ENCODE peak calls at places on chromosome 1, in eight cellular contexts. V is epithelial cell of esophagus, P is GM23338, M is spleen, N is fibroblast of villous mesenchyme, I is heart left ventricle, G is GM06990, U is esophagus squamous epithelium. T is an unnamed sample.

GRCh38 chr1:207968521-207968944 is 57.6 kb upstream of the CD34 start:
- DNase-seq in M (no peak), U (no peak), P (no peak), G (no peak), N (no peak), V (no peak), I (no peak), T (no peak)

GRCh38 chr1:4519954-4520353 is 134.5 kb upstream of the AJAP1 start:
- DNase-seq in U (no peak), G (no peak), M (no peak), V (no peak), N (no peak), I (no peak), P (no peak), T (no peak)

GRCh38 chr1:26102046-26102925 is 9.3 kb upstream of the PDIK1L start:
- DNase-seq in V (no peak), P (no peak), M (no peak), I (no peak), U (no peak), G (no peak), N (no peak), T (no peak)

GRCh38 chr1:13549521-13549920 is 34.1 kb upstream of the PDPN start:
- DNase-seq in M (no peak), U (no peak), V (no peak), P (peak), G (no peak), N (no peak), I (no peak), T (no peak)

GRCh38 chr1:24414884-24415333 is 693 bp upstream of the NIPAL3 start:
- DNase-seq in P (no peak), U (no peak), M (no peak), I (no peak), G (no peak), V (no peak), N (no peak), T (no peak)

GRCh38 chr1:156082111-156083091 is at the start of gene MEX3A:
- DNase-seq in P (peak), M (peak), I (peak), N (peak), U (no peak), G (peak), V (peak), T (no peak)

GRCh38 chr1:119582801-119583200 is 65.3 kb downstream of the ZNF697 start:
- DNase-seq in G (no peak), I (peak), P (peak), M (no peak), V (peak), U (no peak), N (peak), T (no peak)

GRCh38 chr1:36920371-36920770 is 113.9 kb downstream of the GRIK3 start:
- DNase-seq in P (no peak), V (no peak), U (no peak), M (no peak), N (no peak), G (no peak), I (no peak), T (no peak)

GRCh38 chr1:203185061-203185461 is 1.4 kb downstream of the CHI3L1 start:
- DNase-seq in N (no peak), M (no peak), V (peak), G (no peak), P (no peak), I (no peak), U (no peak), T (no peak)

GRCh38 chr1:97502360-97502759 is 418.5 kb downstream of the DPYD start:
- DNase-seq in U (no peak), P (no peak), I (no peak), N (no peak), G (no peak), V (no peak), M (no peak), T (no peak)

GRCh38 chr1:72111662-72112061 is 170.7 kb downstream of the NEGR1 start:
- DNase-seq in M (no peak), N (no peak), V (no peak), P (no peak), I (no peak), G (no peak), U (no peak), T (no peak)

GRCh38 chr1:91697322-91698260 is 188.4 kb downstream of the TGFBR3 start:
- DNase-seq in M (no peak), N (peak), G (peak), V (peak), P (no peak), U (no peak), I (no peak), T (no peak)

GRCh38 chr1:238652346-238652968 is 733.9 kb upstream of the CHRM3 start:
- DNase-seq in M (no peak), U (no peak), V (peak), I (no peak), N (peak), P (no peak), G (no peak), T (no peak)

GRCh38 chr1:40780678-40781613 is 2.6 kb upstream of the KCNQ4 start:
- DNase-seq in P (no peak), G (no peak), U (no peak), V (no peak), N (no peak), I (no peak), M (no peak), T (peak)

GRCh38 chr1:1433804-1434130 is 1.7 kb upstream of the VWA1 start:
- DNase-seq in P (no peak), M (no peak), G (no peak), I (peak), U (no peak), N (no peak), V (peak), T (no peak)

GRCh38 chr1:173302366-173302765 is 95.2 kb upstream of the TNFSF4 start:
- DNase-seq in M (no peak), V (no peak), G (no peak), U (no peak), P (no peak), N (no peak), I (no peak), T (no peak)
- TF ChIP-seq CTCF in M (no peak), V (no peak), G (no peak), U (no peak), P (no peak), N (no peak), I (no peak), T (no peak)

GRCh38 chr1:45491464-45492260 is 699 bp upstream of the TESK2 start:
- DNase-seq in G (no peak), M (peak), N (no peak), P (peak), U (no peak), V (no peak), I (no peak), T (no peak)

GRCh38 chr1:45488978-45489377 is 2.0 kb downstream of the TESK2 start:
- DNase-seq in U (no peak), M (peak), V (no peak), P (peak), G (no peak), I (no peak), N (no peak), T (no peak)

GRCh38 chr1:45490121-45490622 is 791 bp downstream of the TESK2 start:
- DNase-seq in M (peak), V (no peak), P (peak), U (no peak), G (no peak), I (no peak), N (peak), T (no peak)

GRCh38 chr1:45492691-45493090 is 1.7 kb upstream of the TESK2 start:
- DNase-seq in V (no peak), G (no peak), P (no peak), M (peak), N (no peak), U (no peak), I (no peak), T (no peak)

DNA sequence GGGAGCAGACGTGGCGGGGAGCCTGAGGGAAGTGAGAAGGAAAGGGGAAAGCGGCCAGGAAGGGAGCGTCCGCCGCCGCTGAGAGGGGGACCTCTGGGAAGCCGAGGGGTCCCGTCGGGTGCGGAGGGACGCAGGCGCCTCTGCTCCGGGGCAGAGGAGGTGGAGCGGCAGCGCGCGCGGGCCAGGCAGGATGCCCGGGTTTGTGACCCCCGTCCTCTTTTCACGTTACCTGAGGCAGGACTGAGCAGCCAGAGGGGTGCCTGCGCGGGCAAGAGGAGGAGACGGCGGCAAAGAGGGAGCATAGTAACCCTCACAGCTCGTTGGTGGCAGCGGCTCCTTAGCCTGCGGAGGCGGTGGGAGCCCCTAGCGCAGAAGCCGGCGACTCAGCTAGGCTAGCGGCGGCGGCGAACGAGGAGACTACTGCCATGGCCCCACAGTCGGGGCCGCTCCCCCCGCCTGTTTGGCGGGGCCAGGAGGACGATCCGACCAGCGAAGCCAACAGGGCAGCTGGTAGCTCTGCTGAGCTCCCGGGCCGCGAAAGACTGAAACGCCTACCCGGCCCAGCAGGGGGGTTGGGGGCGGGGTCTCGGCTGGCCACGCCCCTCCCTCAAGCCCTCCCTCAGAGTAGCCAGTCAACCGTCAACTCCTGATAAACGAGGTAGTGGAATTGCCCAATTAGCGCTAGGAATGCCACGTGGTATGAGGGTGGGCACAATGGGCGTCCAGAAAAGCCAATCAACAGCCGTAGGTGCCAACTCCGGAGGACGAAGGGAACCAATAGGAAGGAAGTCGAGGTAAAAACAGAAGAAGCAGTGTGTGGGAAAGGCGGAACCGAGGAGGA is at the start of gene TESK2:
- DNase-seq in M (peak), G (peak), N (peak), V (peak), I (peak), P (peak), U (peak), T (no peak)
- TF ChIP-seq CTCF in M (peak), G (peak), N (no peak), V (peak), I (no peak), P (no peak), U (peak), T (no peak)

GRCh38 chr1:16073490-16074104 is at the start of gene FAM131C:
- DNase-seq in M (peak), P (peak), U (no peak), G (peak), N (no peak), I (no peak), V (peak), T (no peak)
- TF ChIP-seq CTCF in M (no peak), P (peak), U (peak), G (no peak), N (peak), I (peak), V (peak), T (peak)

DNA sequence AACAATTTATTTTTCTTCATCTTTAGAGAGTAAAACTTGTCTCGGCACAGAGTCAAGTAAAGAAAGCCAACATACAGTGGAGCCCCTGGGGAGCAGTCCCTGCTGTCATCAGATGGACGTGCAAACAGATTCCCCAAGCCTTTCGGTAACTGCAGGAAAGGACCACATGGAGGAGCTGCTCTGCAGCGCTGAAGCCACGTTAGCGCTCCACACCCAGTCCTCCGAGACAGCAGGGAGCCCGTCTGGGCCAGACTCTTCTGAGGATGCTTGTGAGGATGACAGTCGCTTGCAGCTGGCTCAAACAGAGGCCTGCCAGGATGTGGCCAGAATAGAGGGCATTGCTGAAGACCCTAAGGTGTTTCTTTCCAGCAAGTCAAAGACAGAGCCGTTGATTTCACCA is 77.1 kb upstream of the SCCPDH start:
- DNase-seq in P (peak), V (peak), N (peak), U (no peak), I (peak), M (no peak), G (no peak), T (no peak)
- TF ChIP-seq CTCF in P (peak), V (peak), N (peak), U (no peak), I (peak), M (no peak), G (no peak), T (peak)

T was measured in chondrocyte.